ENCODE peak calls at places on chromosomes 5 and 9, in ten cellular contexts. Z is memory B cell; U is psoas muscle; I is fibroblast of mammary gland; C is globus pallidus; Y is activated naive CD8-positive, alpha-beta T cell treated with anti-CD3 and anti-CD28 coated beads, Interleukin-2, amount 10 ng/mL, durations not matched to agents 7 days and 5 days; P is NB4; O is NCI-H146; M is HCT116; V is activated T-cell treated with anti-CD3 and anti-CD28 coated beads for 24 hours. T is an unnamed sample.

GRCh38 chr9:128818839-128819715 is 777 bp downstream of the ENDOG start:
- DNase-seq in O (peak; percentile 27), Y (peak; percentile 73), P (peak; percentile 72), V (peak; percentile 16), I (no peak), M (no peak), Z (no peak), U (peak; percentile 51), C (peak; percentile 39), T (peak; percentile 56)

GRCh38 chr5:112862085-112862484 is 998 bp downstream of the SRP19 start:
- DNase-seq in P (no peak), Z (no peak), I (no peak), U (no peak), Y (no peak), C (no peak), M (no peak), V (no peak), O (peak; percentile 21), T (no peak)

GRCh38 chr5:10635861-10636350 is 72.0 kb downstream of the ANKRD33B start:
- DNase-seq in P (no peak), V (no peak), U (no peak), O (no peak), I (no peak), Y (no peak), M (no peak), C (no peak), Z (no peak), T (no peak)

GRCh38 chr9:117916291-117916690 is 212.1 kb downstream of the TLR4 start:
- DNase-seq in Z (no peak), V (no peak), P (no peak), C (no peak), O (no peak), M (no peak), U (no peak), I (no peak), Y (no peak), T (peak; percentile 3)

GRCh38 chr5:79535477-79536192 is 21.7 kb upstream of the HOMER1 start:
- DNase-seq in C (no peak), U (no peak), Y (no peak), I (peak; percentile 10), O (no peak), V (no peak), P (no peak), M (no peak), Z (no peak), T (peak; percentile 14)

GRCh38 chr5:107447587-107447986 is 223.2 kb downstream of the EFNA5 start:
- DNase-seq in O (no peak), Y (no peak), P (no peak), C (no peak), V (no peak), U (no peak), I (no peak), Z (no peak), M (no peak), T (no peak)

GRCh38 chr5:55850839-55851674 is at the start of gene IL31RA:
- DNase-seq in U (no peak), P (peak; percentile 83), Y (no peak), V (no peak), M (peak; percentile 68), I (peak; percentile 89), C (no peak), Z (no peak), O (no peak), T (peak; percentile 31)

GRCh38 chr9:136753371-136754058 is 4.5 kb downstream of the LCN8 start:
- DNase-seq in I (no peak), U (no peak), Y (no peak), Z (no peak), C (no peak), M (no peak), O (no peak), V (no peak), P (no peak), T (no peak)

GRCh38 chr9:121658591-121658990 is 7.2 kb downstream of the DAB2IP start:
- DNase-seq in C (no peak), U (no peak), Y (no peak), P (no peak), M (no peak), Z (no peak), O (no peak), V (no peak), I (no peak), T (no peak)

GRCh38 chr5:33371660-33372059 is 69.1 kb upstream of the TARS1 start:
- DNase-seq in P (no peak), Y (no peak), M (no peak), O (no peak), V (no peak), Z (no peak), U (no peak), C (no peak), I (peak; percentile 97), T (no peak)

GRCh38 chr5:178673801-178674200 is 47.0 kb upstream of the CLK4 start:
- DNase-seq in Z (no peak), U (no peak), O (no peak), V (no peak), Y (no peak), I (no peak), C (no peak), P (no peak), M (no peak), T (no peak)

GRCh38 chr9:77663754-77664153 is 15.6 kb upstream of the GNA14 start:
- DNase-seq in U (peak; percentile 19), M (no peak), Y (no peak), O (no peak), I (peak; percentile 35), P (no peak), Z (no peak), C (peak; percentile 18), V (no peak), T (no peak)

GRCh38 chr9:88011005-88011766 is 36.9 kb upstream of the CDK20 start:
- DNase-seq in V (no peak), Y (no peak), U (no peak), P (no peak), C (peak; percentile 7), O (no peak), I (peak; percentile 24), M (no peak), Z (no peak), T (peak; percentile 2)

GRCh38 chr5:83767409-83767992 is 46.8 kb upstream of the HAPLN1 start:
- DNase-seq in I (peak; percentile 15), O (no peak), Y (no peak), M (peak; percentile 19), C (no peak), V (no peak), Z (no peak), U (no peak), P (peak; percentile 8), T (peak; percentile 48)

GRCh38 chr5:139043127-139043905 is 154.9 kb downstream of the SIL1 start:
- DNase-seq in P (no peak), C (no peak), O (no peak), V (no peak), Z (no peak), M (no peak), U (no peak), Y (no peak), I (peak; percentile 31), T (no peak)

GRCh38 chr5:133421394-133421793 is 190.9 kb downstream of the FSTL4 start:
- DNase-seq in P (peak; percentile 60), Z (no peak), I (peak; percentile 10), Y (no peak), O (peak; percentile 32), V (no peak), M (no peak), C (no peak), U (no peak), T (peak; percentile 49)